ENCODE peak calls at places on chromosomes 4 and X, in seven cellular contexts. C is transverse colon, U is progenitor cell of endocrine pancreas, A is heart left ventricle, X is stomach, R is natural killer cell, I is WTC11. H is an unnamed sample.

GRCh38 chrX:70436380-70436779 is 8.3 kb upstream of the DLG3 start:
- DNase-seq in R (no peak), U (no peak), I (peak), C (no peak), X (no peak), A (no peak), H (no peak)

GRCh38 chrX:103063191-103063845 is 653 bp downstream of the BEX1 start:
- DNase-seq in R (no peak), A (no peak), U (peak), X (no peak), I (peak), C (no peak), H (peak)

GRCh38 chr4:189202182-189202868 is 738.3 kb upstream of the FRG1 start:
- DNase-seq in I (peak), C (peak), R (no peak), A (peak), U (peak), X (peak), H (peak)

GRCh38 chrX:72394518-72395163 is 88.9 kb upstream of the CITED1 start:
- DNase-seq in U (no peak), R (no peak), A (no peak), X (no peak), I (no peak), C (no peak), H (no peak)

GRCh38 chr4:66465111-66465510 is 794.8 kb upstream of the EPHA5 start:
- DNase-seq in X (no peak), U (no peak), I (no peak), A (no peak), C (no peak), R (no peak), H (no peak)

GRCh38 chr4:138300616-138301015 is 58.5 kb upstream of the SLC7A11 start:
- DNase-seq in I (no peak), C (no peak), U (no peak), A (no peak), R (no peak), X (no peak), H (no peak)

GRCh38 chrX:107470198-107470597 is 20.7 kb downstream of the FRMPD3 start:
- DNase-seq in C (no peak), U (no peak), R (no peak), X (no peak), I (no peak), A (no peak), H (no peak)

GRCh38 chrX:10106801-10107200 is 50.0 kb upstream of the CLCN4 start:
- DNase-seq in C (peak), R (no peak), A (no peak), X (no peak), I (no peak), U (no peak), H (no peak)

GRCh38 chrX:150504399-150505186 is 63.8 kb upstream of the MTM1 start:
- DNase-seq in C (no peak), U (no peak), R (no peak), I (no peak), X (no peak), A (no peak), H (no peak)

GRCh38 chrX:153726286-153727107 is 1.8 kb downstream of the ABCD1 start:
- DNase-seq in R (peak), U (peak), A (peak), C (peak), X (peak), I (peak), H (peak)

GRCh38 chr4:64857815-64858214 is 448.6 kb upstream of the TECRL start:
- DNase-seq in R (no peak), U (no peak), C (no peak), A (no peak), I (no peak), X (no peak), H (no peak)

GRCh38 chr4:177246636-177247584 is 62.8 kb upstream of the NEIL3 start:
- DNase-seq in U (no peak), R (no peak), A (no peak), I (no peak), C (no peak), X (no peak), H (no peak)

GRCh38 chrX:341541-342101 is 23.0 kb upstream of the GTPBP6 start:
- DNase-seq in C (no peak), X (no peak), R (peak), U (no peak), A (no peak), I (peak), H (no peak)

GRCh38 chrX:112513154-112513553 is 166.6 kb downstream of the LHFPL1 start:
- DNase-seq in A (no peak), I (peak), U (no peak), X (no peak), C (no peak), R (no peak), H (peak)

GRCh38 chr4:139903845-139904244 is 238.2 kb downstream of the MGST2 start:
- DNase-seq in U (no peak), I (no peak), X (no peak), R (no peak), A (no peak), C (no peak), H (no peak)

GRCh38 chrX:2928127-2928582 is 984 bp downstream of the ARSD start:
- DNase-seq in I (peak), U (no peak), R (no peak), X (peak), A (peak), C (peak), H (no peak)
- TF ChIP-seq CTCF in I (no peak), U (no peak), R (no peak), X (no peak), A (no peak), C (no peak), H (no peak)

GRCh38 chr4:40987151-40987550 is 227.2 kb downstream of the APBB2 start:
- DNase-seq in C (no peak), A (no peak), R (no peak), X (no peak), I (no peak), U (no peak), H (no peak)
- TF ChIP-seq CTCF in C (no peak), A (no peak), R (no peak), X (no peak), I (no peak), U (no peak), H (no peak)

GRCh38 chrX:152600853-152601635 is 36.7 kb upstream of the GABRQ start:
- DNase-seq in X (no peak), I (no peak), U (no peak), C (no peak), R (no peak), A (no peak), H (no peak)

GRCh38 chrX:152601848-152602616 is 35.7 kb upstream of the GABRQ start:
- DNase-seq in A (no peak), R (no peak), I (peak), C (no peak), X (no peak), U (no peak), H (peak)
- TF ChIP-seq CTCF in A (no peak), R (no peak), I (no peak), C (no peak), X (no peak), U (peak), H (peak)

GRCh38 chrX:21725498-21725897 is 32.4 kb downstream of the SMPX start:
- DNase-seq in I (no peak), A (no peak), U (no peak), R (no peak), X (no peak), C (no peak), H (peak)
- TF ChIP-seq CTCF in I (no peak), A (no peak), U (peak), R (no peak), X (no peak), C (peak), H (peak)

DNA sequence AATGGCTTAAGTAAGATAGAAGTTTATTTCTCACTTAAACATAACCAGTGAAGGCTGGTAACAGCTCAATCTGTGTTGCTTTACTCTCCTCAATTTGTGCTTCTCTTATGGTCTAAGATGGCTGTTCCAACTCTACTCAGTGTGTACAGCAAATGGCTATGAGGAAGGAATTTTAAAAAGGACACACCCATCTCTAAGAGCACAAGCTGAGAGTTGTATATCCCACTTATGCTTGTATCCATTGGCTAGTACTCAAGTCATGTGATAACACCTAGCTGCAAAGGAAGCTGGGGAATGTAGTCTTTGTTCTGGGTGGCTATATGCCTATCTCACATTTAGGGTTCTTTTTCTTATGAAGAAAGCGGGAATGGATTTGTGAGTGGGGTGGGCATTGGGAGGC is 63.3 kb downstream of the GPAT3 start:
- DNase-seq in R (no peak), X (no peak), C (no peak), U (no peak), I (no peak), A (no peak), H (peak)
- TF ChIP-seq CTCF in R (no peak), X (no peak), C (no peak), U (no peak), I (no peak), A (no peak), H (no peak)

GRCh38 chr4:88843067-88843723 is 145.6 kb upstream of the NAP1L5 start:
- DNase-seq in C (peak), R (no peak), U (no peak), A (no peak), X (no peak), I (no peak), H (no peak)
- TF ChIP-seq CTCF in C (no peak), R (no peak), U (no peak), A (no peak), X (no peak), I (no peak), H (no peak)